ENCODE peak calls at places on chromosome 11, in five cellular contexts. M is H1, U is kidney epithelial cell, V is AG04450, P is cardiac fibroblast. L is an unnamed sample.

GRCh38 chr11:31883435-31883834 is 72.3 kb upstream of the PAX6 start:
- DNase-seq in M (no peak), V (no peak), U (no peak), P (no peak), L (no peak)

GRCh38 chr11:122598971-122599370 is 56.6 kb upstream of the UBASH3B start:
- DNase-seq in U (no peak), P (no peak), V (no peak), M (no peak), L (no peak)

GRCh38 chr11:67483901-67484665 is 1.3 kb downstream of the AIP start:
- DNase-seq in U (no peak), V (no peak), M (no peak), P (no peak), L (no peak)

GRCh38 chr11:117936973-117937372 is 7.8 kb upstream of the TMPRSS13 start:
- DNase-seq in U (no peak), M (no peak), V (no peak), P (no peak), L (no peak)

GRCh38 chr11:4181780-4182721 is 87.5 kb downstream of the RRM1 start:
- DNase-seq in M (peak), P (peak), V (peak), U (peak), L (no peak)

GRCh38 chr11:121927789-121928188 is 188.2 kb downstream of the BLID start:
- DNase-seq in M (no peak), P (no peak), U (no peak), V (no peak), L (no peak)

GRCh38 chr11:117986981-117987495 is 844 bp downstream of the IL10RA start:
- DNase-seq in M (no peak), P (no peak), U (no peak), V (no peak), L (no peak)

GRCh38 chr11:108112059-108112458 is 9.3 kb upstream of the ACAT1 start:
- DNase-seq in U (no peak), P (no peak), V (no peak), M (no peak), L (no peak)

GRCh38 chr11:65310215-65310614 is 4.5 kb upstream of the CDC42EP2 start:
- DNase-seq in U (no peak), M (no peak), P (no peak), V (no peak), L (no peak)

GRCh38 chr11:30608534-30608933 is 22.4 kb upstream of the MPPED2 start:
- DNase-seq in M (no peak), U (no peak), P (no peak), V (no peak), L (no peak)

GRCh38 chr11:18080451-18080850 is 25.4 kb downstream of the SAAL1 start:
- DNase-seq in U (no peak), P (no peak), M (no peak), V (no peak), L (no peak)

GRCh38 chr11:132358573-132358953 is 988.1 kb downstream of the NTM start:
- DNase-seq in M (no peak), P (no peak), U (no peak), V (no peak), L (no peak)

GRCh38 chr11:69437001-69437875 is 44.2 kb upstream of the LINC01488 start:
- DNase-seq in V (no peak), P (no peak), U (peak), M (no peak), L (no peak)

GRCh38 chr11:130101661-130102060 is 32.0 kb downstream of the APLP2 start:
- DNase-seq in P (no peak), U (no peak), M (no peak), V (no peak), L (no peak)

GRCh38 chr11:16857186-16857585 is 118.7 kb downstream of the C11orf58 start:
- DNase-seq in U (no peak), P (no peak), V (no peak), M (no peak), L (no peak)

GRCh38 chr11:70868341-70868885 is 384.0 kb downstream of the SHANK2 start:
- DNase-seq in M (no peak), P (no peak), V (no peak), U (no peak), L (no peak)

GRCh38 chr11:64268687-64269379 is 15.6 kb downstream of the BAD start:
- DNase-seq in U (no peak), M (peak), V (no peak), P (peak), L (no peak)

GRCh38 chr11:107957109-107957588 is 28.9 kb downstream of the RAB39A start:
- DNase-seq in V (no peak), U (no peak), P (peak), M (no peak), L (no peak)

GRCh38 chr11:57444362-57445074 is 15.8 kb upstream of the RTN4RL2 start:
- DNase-seq in M (no peak), U (no peak), P (no peak), V (no peak), L (no peak)

GRCh38 chr11:88404932-88405710 is 67.6 kb upstream of the CTSC start:
- DNase-seq in U (no peak), M (no peak), P (no peak), V (no peak), L (no peak)

GRCh38 chr11:44764583-44764982 is 37.8 kb downstream of the TSPAN18 start:
- DNase-seq in V (no peak), M (no peak), U (no peak), P (no peak), L (no peak)

GRCh38 chr11:62919476-62919875 is 1.7 kb downstream of the CHRM1 start:
- DNase-seq in V (no peak), M (no peak), P (no peak), U (no peak), L (no peak)

GRCh38 chr11:118572914-118573550 is 823 bp downstream of the ARCN1 start:
- DNase-seq in U (peak), M (no peak), V (no peak), P (peak), L (no peak)

GRCh38 chr11:15918674-15919073 is 437.7 kb downstream of the SOX6 start:
- DNase-seq in M (no peak), U (no peak), V (no peak), P (no peak), L (no peak)

GRCh38 chr11:108697872-108698473 is 33.1 kb downstream of the DDX10 start:
- DNase-seq in U (no peak), V (peak), M (no peak), P (peak), L (peak)

GRCh38 chr11:104946907-104947306 is 21.5 kb downstream of the CASP4 start:
- DNase-seq in M (no peak), V (no peak), U (no peak), P (peak), L (peak)

GRCh38 chr11:133362156-133362555 is 170.1 kb downstream of the OPCML start:
- DNase-seq in P (no peak), U (no peak), M (no peak), V (no peak), L (no peak)

GRCh38 chr11:27658535-27659236 is 41.6 kb downstream of the BDNF start:
- DNase-seq in V (no peak), M (no peak), U (no peak), P (no peak), L (no peak)

GRCh38 chr11:36450391-36450714 is 59.7 kb downstream of the TRAF6 start:
- DNase-seq in M (no peak), U (no peak), V (no peak), P (no peak), L (no peak)
- H3K4me3 ChIP-seq in M (no peak), U (no peak), V (peak), P (no peak), L (no peak)

GRCh38 chr11:2888266-2888968 is 2.8 kb upstream of the CDKN1C start:
- DNase-seq in V (peak), M (peak), P (peak), U (no peak), L (peak)
- TF ChIP-seq CTCF in V (peak), M (no peak), P (peak), U (peak), L (peak)

GRCh38 chr11:72631806-72632731 is 42.2 kb downstream of the PDE2A start:
- DNase-seq in M (no peak), V (no peak), P (peak), U (no peak), L (no peak)
- H3K4me3 ChIP-seq in M (no peak), V (no peak), P (no peak), U (no peak), L (no peak)

DNA sequence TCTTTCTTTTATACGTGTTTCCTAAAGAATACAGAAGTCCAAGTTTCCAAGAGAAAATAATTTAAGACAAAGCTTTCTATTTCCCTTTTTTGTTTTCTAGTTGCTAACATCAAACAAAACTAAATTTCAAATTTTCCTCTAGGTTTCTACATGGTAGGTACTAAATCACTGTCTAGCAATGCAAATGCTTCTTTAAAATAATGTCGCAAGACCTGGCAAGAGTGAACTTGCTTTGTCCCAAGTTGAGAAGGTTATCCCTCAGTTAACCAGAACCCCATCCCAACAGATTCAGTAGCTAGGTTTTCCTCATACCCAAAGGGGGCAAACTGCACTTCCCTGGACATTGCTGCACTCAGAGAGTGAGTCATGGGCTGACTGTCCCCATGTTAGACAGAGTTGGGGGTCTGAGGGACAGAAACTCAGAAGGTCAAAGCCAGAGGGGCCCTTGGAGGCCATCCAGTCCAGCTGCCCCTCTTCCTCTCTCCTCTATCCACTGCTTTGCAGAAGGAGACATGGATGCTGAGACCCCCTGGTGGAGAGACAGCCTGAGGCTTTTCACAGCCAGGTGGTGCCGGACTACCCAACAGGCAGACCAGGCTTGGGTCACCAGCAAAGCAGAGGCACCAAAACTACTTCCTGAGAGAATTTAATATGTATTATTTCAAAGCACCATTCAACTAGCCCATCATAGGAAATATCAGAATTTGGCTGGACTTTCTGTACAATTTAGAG is 23.1 kb downstream of the OR2AT4 start:
- DNase-seq in P (no peak), V (no peak), U (no peak), M (no peak), L (no peak)
- TF ChIP-seq CTCF in P (no peak), V (peak), U (peak), M (no peak), L (peak)

GRCh38 chr11:101584651-101585050 is 844 bp upstream of the TRPC6 start:
- DNase-seq in P (no peak), U (no peak), M (no peak), V (no peak), L (no peak)

GRCh38 chr11:101582242-101583052 is 1.4 kb downstream of the TRPC6 start:
- DNase-seq in V (no peak), P (no peak), M (peak), U (no peak), L (no peak)

GRCh38 chr11:101584129-101584515 is 315 bp upstream of the TRPC6 start:
- DNase-seq in M (no peak), V (no peak), U (no peak), P (no peak), L (no peak)

GRCh38 chr11:101586965-101587364 is 3.2 kb upstream of the TRPC6 start:
- DNase-seq in V (no peak), P (no peak), M (no peak), U (no peak), L (no peak)

GRCh38 chr11:101583180-101584128 is at the start of gene TRPC6:
- DNase-seq in P (peak), U (no peak), V (no peak), M (peak), L (no peak)
- H3K4me3 ChIP-seq in P (peak), U (peak), V (peak), M (peak), L (peak)

GRCh38 chr11:45885274-45885920 is at the start of gene MAPK8IP1:
- DNase-seq in U (no peak), V (no peak), M (peak), P (no peak), L (no peak)
- TF ChIP-seq CTCF in U (no peak), V (no peak), M (no peak), P (no peak), L (no peak)